ENCODE peak calls at places on chromosomes 6 and 20, in eight cellular contexts. Z is IMR-90, K is transverse colon, A is A549, L is GM12878, X is adrenal gland, V is breast epithelium, P is testis. B is an unnamed sample. For H3K4me1, the result is how much of the 10 kb centered on the place peaks cover.

GRCh38 chr6:5814116-5814515 is 192.6 kb downstream of the NRN1 start:
- DNase-seq in Z (no peak), K (no peak), A (no peak), L (no peak), X (no peak), V (no peak), P (no peak), B (no peak)

GRCh38 chr20:47670913-47671312 is 114.4 kb downstream of the SULF2 start:
- DNase-seq in Z (no peak), K (no peak), A (no peak), L (no peak), X (no peak), V (no peak), P (no peak), B (no peak)

GRCh38 chr6:42007286-42007685 is 43.0 kb upstream of the TAF8 start:
- DNase-seq in Z (no peak), K (no peak), A (no peak), L (no peak), X (peak), V (no peak), P (no peak), B (no peak)

GRCh38 chr6:17932362-17932852 is 55.0 kb downstream of the KIF13A start:
- DNase-seq in Z (peak), K (no peak), A (no peak), L (no peak), X (peak), V (no peak), P (peak), B (no peak)

GRCh38 chr6:169454204-169454871 is 200.7 kb upstream of the THBS2 start:
- DNase-seq in Z (peak), K (no peak), A (no peak), L (no peak), X (no peak), V (peak), P (no peak), B (no peak)

GRCh38 chr6:31293343-31293742 is 21.5 kb upstream of the HLA-C start:
- DNase-seq in Z (peak), K (no peak), A (no peak), L (no peak), X (no peak), V (no peak), P (no peak), B (no peak)

GRCh38 chr20:12371955-12372354 is 454.3 kb downstream of the BTBD3 start:
- DNase-seq in Z (no peak), K (peak), A (no peak), L (no peak), X (no peak), V (no peak), P (no peak), B (no peak)

GRCh38 chr20:4087923-4088322 is 72.6 kb upstream of the RNF24 start:
- DNase-seq in Z (peak), K (no peak), A (no peak), L (no peak), X (no peak), V (no peak), P (no peak), B (no peak)

GRCh38 chr20:61879303-61879620 is 186.4 kb downstream of the TAF4 start:
- DNase-seq in Z (no peak), K (no peak), A (no peak), L (no peak), X (no peak), V (no peak), P (no peak), B (no peak)

GRCh38 chr6:129577691-129578090 is 132.3 kb downstream of the ARHGAP18 start:
- DNase-seq in Z (no peak), K (no peak), A (no peak), L (no peak), X (no peak), V (no peak), P (no peak), B (no peak)

GRCh38 chr6:15131234-15132195 is 114.4 kb upstream of the JARID2 start:
- DNase-seq in Z (peak), K (no peak), A (no peak), L (no peak), X (no peak), V (no peak), P (no peak), B (no peak)

GRCh38 chr6:53066059-53066406 is 829 bp downstream of the FBXO9 start:
- DNase-seq in Z (peak), K (peak), A (peak), L (no peak), X (peak), V (no peak), P (peak), B (peak)

GRCh38 chr6:123211777-123212545 is 215.9 kb downstream of the CLVS2 start:
- DNase-seq in Z (no peak), K (no peak), A (no peak), L (no peak), X (no peak), V (no peak), P (no peak), B (no peak)

GRCh38 chr6:141531040-141531439 is 601.7 kb upstream of the GJE1 start:
- DNase-seq in Z (no peak), K (no peak), A (no peak), L (no peak), X (no peak), V (no peak), P (no peak), B (no peak)

GRCh38 chr6:148776321-148776966 is 29.6 kb downstream of the UST start:
- DNase-seq in Z (peak), K (no peak), A (peak), L (no peak), X (peak), V (no peak), P (no peak), B (no peak)

GRCh38 chr6:79127660-79128059 is 49.6 kb upstream of the PHIP start:
- DNase-seq in Z (no peak), K (no peak), A (no peak), L (no peak), X (no peak), V (no peak), P (no peak), B (no peak)

GRCh38 chr20:49610701-49611538 is 43.0 kb upstream of the PTGIS start:
- DNase-seq in Z (no peak), K (peak), A (peak), L (no peak), X (peak), V (peak), P (peak), B (peak)

GRCh38 chr6:83125425-83125824 is 58.0 kb downstream of the DOP1A start:
- DNase-seq in Z (no peak), K (no peak), A (no peak), L (no peak), X (no peak), V (no peak), P (no peak), B (no peak)

GRCh38 chr6:169654590-169655391 is 47.0 kb downstream of the WDR27 start:
- DNase-seq in Z (peak), K (peak), A (no peak), L (no peak), X (peak), V (peak), P (peak), B (peak)

GRCh38 chr6:163603395-163603794 is 188.9 kb downstream of the QKI start:
- DNase-seq in Z (no peak), K (no peak), A (no peak), L (no peak), X (no peak), V (no peak), P (no peak), B (no peak)

GRCh38 chr6:158798311-158798710 is 20.9 kb downstream of the EZR start:
- DNase-seq in Z (no peak), K (peak), A (no peak), L (no peak), X (no peak), V (no peak), P (no peak), B (peak)

GRCh38 chr6:151002562-151002961 is 137.1 kb downstream of the MTHFD1L start:
- DNase-seq in Z (peak), K (no peak), A (no peak), L (no peak), X (no peak), V (no peak), P (no peak), B (no peak)

GRCh38 chr6:161618816-161619454 is 345.1 kb upstream of the AGPAT4 start:
- DNase-seq in Z (no peak), K (no peak), A (peak), L (no peak), X (peak), V (peak), P (peak), B (no peak)

GRCh38 chr6:112180095-112180820 is 74.1 kb downstream of the LAMA4 start:
- DNase-seq in Z (peak), K (peak), A (peak), L (no peak), X (peak), V (no peak), P (peak), B (no peak)

GRCh38 chr6:156778615-156779205 is 1.5 kb downstream of the ARID1B start:
- DNase-seq in Z (no peak), K (peak), A (no peak), L (no peak), X (peak), V (peak), P (peak), B (peak)

GRCh38 chr6:147695819-147696218 is 187.3 kb downstream of the SAMD5 start:
- DNase-seq in Z (no peak), K (no peak), A (no peak), L (no peak), X (no peak), V (no peak), P (no peak), B (no peak)

GRCh38 chr20:33648396-33649004 is 13.6 kb upstream of the C20orf144 start:
- DNase-seq in Z (no peak), K (no peak), A (no peak), L (no peak), X (no peak), V (no peak), P (no peak), B (no peak)

GRCh38 chr6:106253194-106253593 is 72.4 kb downstream of the ATG5 start:
- DNase-seq in Z (peak), K (no peak), A (no peak), L (no peak), X (no peak), V (no peak), P (no peak), B (no peak)

GRCh38 chr6:156423075-156423474 is 354.1 kb upstream of the ARID1B start:
- DNase-seq in Z (no peak), K (no peak), A (no peak), L (no peak), X (no peak), V (no peak), P (no peak), B (no peak)

GRCh38 chr20:61770203-61770602 is 295.5 kb downstream of the TAF4 start:
- DNase-seq in Z (no peak), K (no peak), A (no peak), L (no peak), X (no peak), V (no peak), P (no peak), B (no peak)

GRCh38 chr20:57879437-57880115 is 169.8 kb upstream of the PMEPA1 start:
- DNase-seq in Z (no peak), K (no peak), A (no peak), L (no peak), X (no peak), V (peak), P (no peak), B (no peak)

GRCh38 chr6:148306287-148306686 is 36.4 kb upstream of the SASH1 start:
- DNase-seq in Z (no peak), K (no peak), A (no peak), L (no peak), X (no peak), V (no peak), P (no peak), B (no peak)

DNA sequence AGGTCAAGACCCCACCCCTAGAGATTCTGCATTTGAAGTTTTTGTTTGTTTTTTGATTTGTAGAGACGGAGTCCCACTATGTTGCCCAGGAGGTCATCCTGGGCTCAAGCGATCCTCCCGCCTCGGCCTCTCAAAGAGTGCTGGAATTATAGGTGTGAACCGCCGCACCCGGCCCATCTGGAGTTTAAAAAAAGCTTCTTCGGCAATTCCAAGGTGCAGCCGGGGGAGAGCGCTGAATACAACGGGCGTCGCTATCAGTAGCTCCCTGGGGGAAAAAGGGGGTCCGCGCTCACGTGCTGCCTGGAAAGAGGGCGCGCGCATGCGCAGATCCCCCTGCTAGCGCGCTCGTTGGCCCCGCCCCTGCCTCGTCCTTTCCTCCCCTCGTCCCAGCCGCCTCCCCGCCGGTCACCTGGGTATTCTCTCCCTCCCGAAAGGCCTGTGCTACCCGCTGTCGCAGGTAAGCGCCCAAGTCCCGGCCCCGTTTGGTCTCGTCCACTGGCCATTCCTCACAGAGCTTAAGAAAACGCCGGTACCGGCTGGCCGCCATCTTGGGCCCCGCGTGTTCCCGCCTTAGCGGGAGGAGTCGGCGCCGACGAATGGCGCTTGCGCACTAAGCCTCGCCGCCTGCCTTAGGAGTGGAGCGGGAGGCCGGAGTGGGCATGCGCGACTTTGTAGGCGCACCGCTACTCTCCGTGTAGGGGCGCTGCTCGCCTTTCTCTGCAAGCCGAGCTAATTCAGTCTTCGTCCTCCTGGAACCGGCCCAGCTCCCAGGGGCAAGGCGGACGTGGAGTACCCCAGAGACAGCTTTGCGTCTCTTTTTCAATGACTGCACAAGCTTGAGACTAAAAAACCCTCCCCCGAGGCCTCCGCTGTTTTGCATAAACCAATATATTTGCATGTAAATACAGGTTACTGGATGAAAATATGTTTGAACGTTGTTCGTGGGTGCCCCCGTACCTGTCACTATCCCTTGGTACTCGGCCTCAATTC is at the start of gene UQCC2:
- DNase-seq in Z (peak), K (peak), A (peak), L (peak), X (peak), V (peak), P (peak), B (peak)
- TF ChIP-seq POLR2A in Z (peak), K (peak), A (peak), L (peak), X (peak), V (peak), P (no peak), B (peak)

GRCh38 chr6:47241742-47242482 is 67.8 kb downstream of the TNFRSF21 start:
- DNase-seq in Z (no peak), K (no peak), A (no peak), L (no peak), X (no peak), V (no peak), P (no peak), B (no peak)
- H3K4me1 ChIP-seq in Z (under half), K (under half), A (under half), L (under half), X (under half), V (under half), P (under half), B (under half)

GRCh38 chr6:36195471-36196048 is 984 bp upstream of the BRPF3 start:
- DNase-seq in Z (no peak), K (no peak), A (no peak), L (no peak), X (no peak), V (no peak), P (no peak), B (no peak)

GRCh38 chr6:36196880-36197548 is 470 bp downstream of the BRPF3 start:
- DNase-seq in Z (peak), K (peak), A (peak), L (peak), X (peak), V (peak), P (peak), B (peak)

GRCh38 chr6:36197739-36198221 is 1.2 kb downstream of the BRPF3 start:
- DNase-seq in Z (no peak), K (no peak), A (no peak), L (no peak), X (peak), V (peak), P (no peak), B (no peak)

GRCh38 chr6:36198986-36199385 is 2.4 kb downstream of the BRPF3 start:
- DNase-seq in Z (no peak), K (no peak), A (no peak), L (no peak), X (no peak), V (no peak), P (no peak), B (no peak)

GRCh38 chr6:36196049-36196879 is at the start of gene BRPF3:
- DNase-seq in Z (peak), K (peak), A (peak), L (no peak), X (peak), V (peak), P (peak), B (peak)
- TF ChIP-seq POLR2A in Z (peak), K (peak), A (no peak), L (peak), X (peak), V (peak), P (no peak), B (no peak)

DNA sequence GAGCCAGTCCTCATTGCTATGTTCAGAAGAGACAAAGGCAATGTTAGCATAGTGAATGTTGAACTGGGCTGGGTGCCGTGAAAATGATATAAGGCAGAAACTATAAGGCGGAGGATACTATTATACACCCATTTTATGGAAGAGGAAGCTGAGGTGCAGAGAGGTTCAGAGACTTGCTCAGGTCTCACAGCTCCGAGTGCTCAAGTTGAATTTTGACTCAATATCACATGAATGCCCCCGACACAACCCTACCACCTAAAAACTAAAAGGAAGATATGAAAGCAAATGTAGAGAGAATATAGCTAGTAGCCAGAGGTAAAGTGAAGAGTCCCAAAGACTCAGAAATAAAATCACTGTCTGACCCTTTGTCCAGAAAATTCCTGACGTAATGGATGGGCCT is 56.7 kb downstream of the PPP1R16B start:
- DNase-seq in Z (no peak), K (no peak), A (no peak), L (no peak), X (no peak), V (no peak), P (no peak), B (no peak)
- H3K4me1 ChIP-seq in Z (under half), K (under half), A (under half), L (half or more), X (under half), V (under half), P (under half), B (under half)

GRCh38 chr6:44255848-44256247 is 1.5 kb downstream of the SLC35B2 start:
- DNase-seq in Z (no peak), K (no peak), A (peak), L (no peak), X (no peak), V (no peak), P (no peak), B (no peak)

GRCh38 chr6:44257753-44258324 is 511 bp upstream of the SLC35B2 start:
- DNase-seq in Z (no peak), K (no peak), A (no peak), L (no peak), X (no peak), V (no peak), P (no peak), B (no peak)

GRCh38 chr6:44256291-44257006 is 879 bp downstream of the SLC35B2 start:
- DNase-seq in Z (no peak), K (peak), A (peak), L (no peak), X (no peak), V (no peak), P (no peak), B (peak)

GRCh38 chr6:44258325-44258863 is 1.1 kb upstream of the SLC35B2 start:
- DNase-seq in Z (no peak), K (no peak), A (no peak), L (no peak), X (no peak), V (no peak), P (no peak), B (no peak)

DNA sequence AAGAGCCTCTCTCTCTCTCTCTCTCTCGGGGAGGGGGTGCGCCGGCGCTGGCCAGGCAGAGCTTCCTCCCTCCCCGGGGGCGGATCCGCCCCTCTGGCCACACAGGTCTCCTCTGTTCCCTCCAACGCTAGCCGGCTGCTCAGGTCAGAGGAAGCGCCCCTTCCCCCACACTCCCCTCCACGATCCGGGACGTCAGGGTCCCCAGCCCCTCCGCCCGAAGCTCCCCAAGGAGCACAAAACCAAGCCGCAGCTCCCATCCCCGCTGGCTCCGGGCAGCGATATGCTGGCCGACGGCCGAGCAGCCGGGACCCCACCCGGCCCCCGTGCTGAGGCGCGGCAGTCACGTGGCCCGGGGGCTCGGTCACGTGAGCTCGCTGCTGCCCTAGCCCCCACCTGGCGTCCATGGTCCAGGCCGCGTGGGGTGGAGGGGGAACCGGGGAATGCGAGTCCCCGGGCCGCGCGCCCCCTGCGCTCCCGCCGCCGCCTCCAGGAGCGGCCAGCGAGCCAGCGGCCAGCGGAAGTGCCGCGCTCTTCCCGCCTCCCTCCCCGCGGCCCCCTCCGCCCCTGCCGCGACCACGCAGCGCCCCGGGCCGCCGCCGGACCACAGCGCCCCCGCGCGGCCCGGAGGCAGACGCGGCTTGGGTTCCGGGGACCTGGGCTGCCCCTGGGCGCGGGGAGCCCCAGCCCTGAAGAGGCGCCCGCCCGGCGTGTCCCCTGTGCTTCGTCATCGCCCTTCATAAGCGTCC is at the start of gene SLC35B2:
- DNase-seq in Z (peak), K (peak), A (peak), L (no peak), X (peak), V (peak), P (peak), B (peak)
- TF ChIP-seq POLR2A in Z (peak), K (peak), A (peak), L (no peak), X (peak), V (no peak), P (no peak), B (no peak)